ENCODE peak calls at places on chromosomes 13 and 19, in ten cellular contexts. One of them, this sample, is unnamed.

GRCh38 chr19:32220951-32221350 is 124.5 kb upstream of the ZNF507 start:
- DNase-seq in mammary epithelial cell: no peak
- DNase-seq in Peyer's patch: no peak
- DNase-seq in omental fat pad: no peak
- DNase-seq in HFF-Myc: no peak
- DNase-seq in tibial artery: no peak
- DNase-seq in left lung: no peak
- DNase-seq in cardiac muscle cell: no peak
- DNase-seq in heart left ventricle: no peak
- DNase-seq in left ventricle myocardium inferior: no peak
- DNase-seq in this sample: no peak

GRCh38 chr13:48976677-48977625 is 1.2 kb downstream of the FNDC3A start:
- DNase-seq in mammary epithelial cell: no peak
- DNase-seq in Peyer's patch: no peak
- DNase-seq in omental fat pad: no peak
- DNase-seq in HFF-Myc: no peak
- DNase-seq in tibial artery: no peak
- DNase-seq in left lung: no peak
- DNase-seq in cardiac muscle cell: no peak
- DNase-seq in heart left ventricle: no peak
- DNase-seq in left ventricle myocardium inferior: no peak
- DNase-seq in this sample: no peak

GRCh38 chr19:42113641-42114348 is 18.5 kb downstream of the POU2F2 start:
- DNase-seq in mammary epithelial cell: peak
- DNase-seq in Peyer's patch: no peak
- DNase-seq in omental fat pad: no peak
- DNase-seq in HFF-Myc: peak
- DNase-seq in tibial artery: peak
- DNase-seq in left lung: no peak
- DNase-seq in cardiac muscle cell: no peak
- DNase-seq in heart left ventricle: peak
- DNase-seq in left ventricle myocardium inferior: no peak
- DNase-seq in this sample: peak

GRCh38 chr13:24251525-24251924 is 57.9 kb upstream of the C1QTNF9 start:
- DNase-seq in mammary epithelial cell: no peak
- DNase-seq in Peyer's patch: no peak
- DNase-seq in omental fat pad: no peak
- DNase-seq in HFF-Myc: no peak
- DNase-seq in tibial artery: no peak
- DNase-seq in left lung: no peak
- DNase-seq in cardiac muscle cell: no peak
- DNase-seq in heart left ventricle: no peak
- DNase-seq in left ventricle myocardium inferior: no peak
- DNase-seq in this sample: no peak

GRCh38 chr19:45250832-45251451 is at the start of gene MARK4:
- DNase-seq in mammary epithelial cell: peak
- DNase-seq in Peyer's patch: peak
- DNase-seq in omental fat pad: no peak
- DNase-seq in HFF-Myc: no peak
- DNase-seq in tibial artery: no peak
- DNase-seq in left lung: peak
- DNase-seq in cardiac muscle cell: peak
- DNase-seq in heart left ventricle: peak
- DNase-seq in left ventricle myocardium inferior: peak
- DNase-seq in this sample: peak

GRCh38 chr19:11982526-11982925 is 17.7 kb downstream of the ZNF763 start:
- DNase-seq in mammary epithelial cell: peak
- DNase-seq in Peyer's patch: no peak
- DNase-seq in omental fat pad: no peak
- DNase-seq in HFF-Myc: no peak
- DNase-seq in tibial artery: no peak
- DNase-seq in left lung: no peak
- DNase-seq in cardiac muscle cell: no peak
- DNase-seq in heart left ventricle: no peak
- DNase-seq in left ventricle myocardium inferior: no peak
- DNase-seq in this sample: no peak

GRCh38 chr13:100176781-100177389 is 88.0 kb downstream of the PCCA start:
- DNase-seq in mammary epithelial cell: peak
- DNase-seq in Peyer's patch: no peak
- DNase-seq in omental fat pad: no peak
- DNase-seq in HFF-Myc: peak
- DNase-seq in tibial artery: no peak
- DNase-seq in left lung: no peak
- DNase-seq in cardiac muscle cell: peak
- DNase-seq in heart left ventricle: no peak
- DNase-seq in left ventricle myocardium inferior: no peak
- DNase-seq in this sample: no peak

GRCh38 chr13:113192902-113193301 is 15.6 kb downstream of the PCID2 start:
- DNase-seq in mammary epithelial cell: peak
- DNase-seq in Peyer's patch: no peak
- DNase-seq in omental fat pad: no peak
- DNase-seq in HFF-Myc: no peak
- DNase-seq in tibial artery: no peak
- DNase-seq in left lung: no peak
- DNase-seq in cardiac muscle cell: no peak
- DNase-seq in heart left ventricle: no peak
- DNase-seq in left ventricle myocardium inferior: no peak
- DNase-seq in this sample: no peak

GRCh38 chr13:32837307-32837972 is 178.8 kb upstream of the KL start:
- DNase-seq in mammary epithelial cell: no peak
- DNase-seq in Peyer's patch: no peak
- DNase-seq in omental fat pad: no peak
- DNase-seq in HFF-Myc: no peak
- DNase-seq in tibial artery: no peak
- DNase-seq in left lung: no peak
- DNase-seq in cardiac muscle cell: no peak
- DNase-seq in heart left ventricle: no peak
- DNase-seq in left ventricle myocardium inferior: no peak
- DNase-seq in this sample: no peak

GRCh38 chr13:80962855-80963254 is 621.9 kb upstream of the SPRY2 start:
- DNase-seq in mammary epithelial cell: no peak
- DNase-seq in Peyer's patch: no peak
- DNase-seq in omental fat pad: no peak
- DNase-seq in HFF-Myc: no peak
- DNase-seq in tibial artery: no peak
- DNase-seq in left lung: no peak
- DNase-seq in cardiac muscle cell: no peak
- DNase-seq in heart left ventricle: no peak
- DNase-seq in left ventricle myocardium inferior: no peak
- DNase-seq in this sample: no peak

GRCh38 chr13:45082964-45083363 is 37.3 kb upstream of the GTF2F2 start:
- DNase-seq in mammary epithelial cell: peak
- DNase-seq in Peyer's patch: no peak
- DNase-seq in omental fat pad: no peak
- DNase-seq in HFF-Myc: no peak
- DNase-seq in tibial artery: no peak
- DNase-seq in left lung: no peak
- DNase-seq in cardiac muscle cell: no peak
- DNase-seq in heart left ventricle: no peak
- DNase-seq in left ventricle myocardium inferior: no peak
- DNase-seq in this sample: no peak

GRCh38 chr19:16872728-16873127 is 16.1 kb upstream of the F2RL3 start:
- DNase-seq in mammary epithelial cell: no peak
- DNase-seq in Peyer's patch: no peak
- DNase-seq in omental fat pad: no peak
- DNase-seq in HFF-Myc: no peak
- DNase-seq in tibial artery: no peak
- DNase-seq in left lung: no peak
- DNase-seq in cardiac muscle cell: no peak
- DNase-seq in heart left ventricle: no peak
- DNase-seq in left ventricle myocardium inferior: no peak
- DNase-seq in this sample: no peak

GRCh38 chr19:10612515-10613119 is 12.7 kb upstream of the SLC44A2 start:
- DNase-seq in mammary epithelial cell: no peak
- DNase-seq in Peyer's patch: peak
- DNase-seq in omental fat pad: no peak
- DNase-seq in HFF-Myc: no peak
- DNase-seq in tibial artery: peak
- DNase-seq in left lung: peak
- DNase-seq in cardiac muscle cell: no peak
- DNase-seq in heart left ventricle: peak
- DNase-seq in left ventricle myocardium inferior: peak
- DNase-seq in this sample: no peak

GRCh38 chr19:7933411-7933810 is 7.5 kb upstream of the CTXN1 start:
- DNase-seq in mammary epithelial cell: no peak
- DNase-seq in Peyer's patch: no peak
- DNase-seq in omental fat pad: no peak
- DNase-seq in HFF-Myc: no peak
- DNase-seq in tibial artery: no peak
- DNase-seq in left lung: no peak
- DNase-seq in cardiac muscle cell: no peak
- DNase-seq in heart left ventricle: no peak
- DNase-seq in left ventricle myocardium inferior: no peak
- DNase-seq in this sample: no peak
- TF ChIP-seq CTCF in mammary epithelial cell: peak
- TF ChIP-seq CTCF in Peyer's patch: no peak
- TF ChIP-seq CTCF in omental fat pad: no peak
- TF ChIP-seq CTCF in HFF-Myc: peak
- TF ChIP-seq CTCF in tibial artery: no peak
- TF ChIP-seq CTCF in left lung: no peak
- TF ChIP-seq CTCF in cardiac muscle cell: peak
- TF ChIP-seq CTCF in heart left ventricle: no peak
- TF ChIP-seq CTCF in left ventricle myocardium inferior: peak
- TF ChIP-seq CTCF in this sample: peak

GRCh38 chr13:34430294-34430693 is 511.8 kb upstream of the NBEA start:
- DNase-seq in mammary epithelial cell: peak
- DNase-seq in Peyer's patch: no peak
- DNase-seq in omental fat pad: no peak
- DNase-seq in HFF-Myc: no peak
- DNase-seq in tibial artery: no peak
- DNase-seq in left lung: no peak
- DNase-seq in cardiac muscle cell: no peak
- DNase-seq in heart left ventricle: no peak
- DNase-seq in left ventricle myocardium inferior: no peak
- DNase-seq in this sample: no peak
- TF ChIP-seq CTCF in mammary epithelial cell: no peak
- TF ChIP-seq CTCF in Peyer's patch: no peak
- TF ChIP-seq CTCF in omental fat pad: no peak
- TF ChIP-seq CTCF in HFF-Myc: no peak
- TF ChIP-seq CTCF in tibial artery: no peak
- TF ChIP-seq CTCF in left lung: no peak
- TF ChIP-seq CTCF in cardiac muscle cell: no peak
- TF ChIP-seq CTCF in heart left ventricle: no peak
- TF ChIP-seq CTCF in left ventricle myocardium inferior: no peak
- TF ChIP-seq CTCF in this sample: no peak

GRCh38 chr19:30688696-30689095 is 316.5 kb downstream of the ZNF536 start:
- DNase-seq in mammary epithelial cell: no peak
- DNase-seq in Peyer's patch: no peak
- DNase-seq in omental fat pad: no peak
- DNase-seq in HFF-Myc: no peak
- DNase-seq in tibial artery: no peak
- DNase-seq in left lung: no peak
- DNase-seq in cardiac muscle cell: no peak
- DNase-seq in heart left ventricle: no peak
- DNase-seq in left ventricle myocardium inferior: no peak
- DNase-seq in this sample: no peak

GRCh38 chr19:30690525-30690924 is 318.3 kb downstream of the ZNF536 start:
- DNase-seq in mammary epithelial cell: no peak
- DNase-seq in Peyer's patch: no peak
- DNase-seq in omental fat pad: no peak
- DNase-seq in HFF-Myc: no peak
- DNase-seq in tibial artery: no peak
- DNase-seq in left lung: no peak
- DNase-seq in cardiac muscle cell: no peak
- DNase-seq in heart left ventricle: no peak
- DNase-seq in left ventricle myocardium inferior: no peak
- DNase-seq in this sample: no peak

GRCh38 chr19:30686911-30687566 is 314.9 kb downstream of the ZNF536 start:
- DNase-seq in mammary epithelial cell: no peak
- DNase-seq in Peyer's patch: no peak
- DNase-seq in omental fat pad: no peak
- DNase-seq in HFF-Myc: no peak
- DNase-seq in tibial artery: no peak
- DNase-seq in left lung: no peak
- DNase-seq in cardiac muscle cell: peak
- DNase-seq in heart left ventricle: no peak
- DNase-seq in left ventricle myocardium inferior: no peak
- DNase-seq in this sample: no peak

GRCh38 chr19:30690935-30691505 is 318.8 kb downstream of the ZNF536 start:
- DNase-seq in mammary epithelial cell: no peak
- DNase-seq in Peyer's patch: no peak
- DNase-seq in omental fat pad: no peak
- DNase-seq in HFF-Myc: no peak
- DNase-seq in tibial artery: no peak
- DNase-seq in left lung: no peak
- DNase-seq in cardiac muscle cell: no peak
- DNase-seq in heart left ventricle: no peak
- DNase-seq in left ventricle myocardium inferior: no peak
- DNase-seq in this sample: peak

GRCh38 chr19:30689474-30689873 is 317.3 kb downstream of the ZNF536 start:
- DNase-seq in mammary epithelial cell: no peak
- DNase-seq in Peyer's patch: no peak
- DNase-seq in omental fat pad: no peak
- DNase-seq in HFF-Myc: no peak
- DNase-seq in tibial artery: no peak
- DNase-seq in left lung: no peak
- DNase-seq in cardiac muscle cell: no peak
- DNase-seq in heart left ventricle: no peak
- DNase-seq in left ventricle myocardium inferior: no peak
- DNase-seq in this sample: no peak
- TF ChIP-seq CTCF in mammary epithelial cell: no peak
- TF ChIP-seq CTCF in Peyer's patch: no peak
- TF ChIP-seq CTCF in omental fat pad: no peak
- TF ChIP-seq CTCF in HFF-Myc: no peak
- TF ChIP-seq CTCF in tibial artery: no peak
- TF ChIP-seq CTCF in left lung: no peak
- TF ChIP-seq CTCF in cardiac muscle cell: no peak
- TF ChIP-seq CTCF in heart left ventricle: no peak
- TF ChIP-seq CTCF in left ventricle myocardium inferior: no peak
- TF ChIP-seq CTCF in this sample: peak

GRCh38 chr19:58515259-58515658 is 3.5 kb upstream of the SLC27A5 start:
- DNase-seq in mammary epithelial cell: no peak
- DNase-seq in Peyer's patch: no peak
- DNase-seq in omental fat pad: no peak
- DNase-seq in HFF-Myc: no peak
- DNase-seq in tibial artery: no peak
- DNase-seq in left lung: no peak
- DNase-seq in cardiac muscle cell: no peak
- DNase-seq in heart left ventricle: no peak
- DNase-seq in left ventricle myocardium inferior: no peak
- DNase-seq in this sample: no peak

GRCh38 chr19:58511353-58512208 is at the start of gene SLC27A5:
- DNase-seq in mammary epithelial cell: no peak
- DNase-seq in Peyer's patch: peak
- DNase-seq in omental fat pad: no peak
- DNase-seq in HFF-Myc: no peak
- DNase-seq in tibial artery: no peak
- DNase-seq in left lung: no peak
- DNase-seq in cardiac muscle cell: no peak
- DNase-seq in heart left ventricle: no peak
- DNase-seq in left ventricle myocardium inferior: no peak
- DNase-seq in this sample: no peak

GRCh38 chr19:58514564-58515020 is 2.8 kb upstream of the SLC27A5 start:
- DNase-seq in mammary epithelial cell: no peak
- DNase-seq in Peyer's patch: no peak
- DNase-seq in omental fat pad: no peak
- DNase-seq in HFF-Myc: no peak
- DNase-seq in tibial artery: no peak
- DNase-seq in left lung: no peak
- DNase-seq in cardiac muscle cell: no peak
- DNase-seq in heart left ventricle: no peak
- DNase-seq in left ventricle myocardium inferior: no peak
- DNase-seq in this sample: no peak

GRCh38 chr19:58513213-58513693 is 1.5 kb upstream of the SLC27A5 start:
- DNase-seq in mammary epithelial cell: no peak
- DNase-seq in Peyer's patch: no peak
- DNase-seq in omental fat pad: no peak
- DNase-seq in HFF-Myc: no peak
- DNase-seq in tibial artery: no peak
- DNase-seq in left lung: no peak
- DNase-seq in cardiac muscle cell: no peak
- DNase-seq in heart left ventricle: no peak
- DNase-seq in left ventricle myocardium inferior: no peak
- DNase-seq in this sample: no peak

GRCh38 chr19:58513694-58514563 is 2.1 kb upstream of the SLC27A5 start:
- DNase-seq in mammary epithelial cell: peak
- DNase-seq in Peyer's patch: peak
- DNase-seq in omental fat pad: peak
- DNase-seq in HFF-Myc: peak
- DNase-seq in tibial artery: peak
- DNase-seq in left lung: peak
- DNase-seq in cardiac muscle cell: peak
- DNase-seq in heart left ventricle: peak
- DNase-seq in left ventricle myocardium inferior: peak
- DNase-seq in this sample: peak
- TF ChIP-seq CTCF in mammary epithelial cell: peak
- TF ChIP-seq CTCF in Peyer's patch: peak
- TF ChIP-seq CTCF in omental fat pad: no peak
- TF ChIP-seq CTCF in HFF-Myc: peak
- TF ChIP-seq CTCF in tibial artery: peak
- TF ChIP-seq CTCF in left lung: peak
- TF ChIP-seq CTCF in cardiac muscle cell: peak
- TF ChIP-seq CTCF in heart left ventricle: peak
- TF ChIP-seq CTCF in left ventricle myocardium inferior: peak
- TF ChIP-seq CTCF in this sample: peak

This sample was measured in nephron progenitor cell.